ENCODE peak calls at places on chromosomes 1 and 21, in seven cellular contexts. S is HCT116, K is breast epithelium, D is stomach, R is transverse colon, J is sigmoid colon, Q is K562. V is an unnamed sample.

GRCh38 chr1:168129933-168130332 is 6.8 kb downstream of the GPR161 start:
- DNase-seq in R (no peak), D (no peak), K (no peak), S (no peak), Q (no peak), J (no peak), V (no peak)

GRCh38 chr1:9890224-9890731 is 19.8 kb downstream of the CTNNBIP1 start:
- DNase-seq in Q (no peak), K (no peak), D (peak; percentile 64), R (peak; percentile 22), J (peak; percentile 85), S (peak; percentile 87), V (no peak)

GRCh38 chr1:111778541-111779051 is 22.9 kb downstream of the DDX20 start:
- DNase-seq in S (no peak), Q (no peak), K (no peak), J (no peak), D (no peak), R (no peak), V (no peak)

GRCh38 chr21:38766987-38767722 is 38.6 kb upstream of the ETS2 start:
- DNase-seq in J (no peak), R (peak; percentile 42), S (no peak), D (peak; percentile 29), K (no peak), Q (no peak), V (peak; percentile 89)

GRCh38 chr1:52552505-52553371 is at the start of gene TUT4:
- DNase-seq in J (peak; percentile 87), Q (peak; percentile 78), S (peak; percentile 48), D (peak; percentile 72), K (peak; percentile 72), R (peak; percentile 72), V (peak; percentile 95)

GRCh38 chr1:96519851-96520281 is 201.7 kb upstream of the PTBP2 start:
- DNase-seq in Q (no peak), R (no peak), S (no peak), K (no peak), D (no peak), J (peak; percentile 70), V (no peak)

GRCh38 chr1:92987462-92987861 is 26.2 kb upstream of the DIPK1A start:
- DNase-seq in R (no peak), D (no peak), S (no peak), Q (no peak), K (no peak), J (no peak), V (no peak)

GRCh38 chr1:192747942-192748341 is 60.9 kb upstream of the RGS2 start:
- DNase-seq in Q (no peak), S (no peak), R (no peak), J (no peak), K (no peak), D (no peak), V (no peak)

GRCh38 chr1:200207711-200208126 is 180.2 kb downstream of the NR5A2 start:
- DNase-seq in Q (no peak), S (no peak), K (no peak), R (no peak), J (no peak), D (no peak), V (no peak)

GRCh38 chr1:214553142-214553710 is 1.8 kb upstream of the PTPN14 start:
- DNase-seq in Q (no peak), K (no peak), J (no peak), R (no peak), D (no peak), S (no peak), V (no peak)

GRCh38 chr1:180150982-180151381 is 3.7 kb upstream of the QSOX1 start:
- DNase-seq in J (no peak), D (no peak), S (no peak), Q (no peak), R (no peak), K (no peak), V (no peak)

GRCh38 chr1:171740987-171741871 is 636 bp downstream of the VAMP4 start:
- DNase-seq in K (no peak), R (peak; percentile 47), Q (peak; percentile 70), S (no peak), J (peak; percentile 71), D (peak; percentile 33), V (no peak)

GRCh38 chr21:44532712-44533111 is 7.3 kb downstream of the KRTAP10-1 start:
- DNase-seq in R (peak; percentile 4), D (no peak), Q (no peak), S (no peak), K (peak; percentile 44), J (peak; percentile 39), V (no peak)

GRCh38 chr1:109636201-109636952 is 16.7 kb downstream of the AMPD2 start:
- DNase-seq in R (peak; percentile 8), D (no peak), Q (peak; percentile 48), K (no peak), S (no peak), J (peak; percentile 65), V (no peak)

GRCh38 chr1:244970661-244971523 is 106.5 kb upstream of the HNRNPU start:
- DNase-seq in K (peak; percentile 91), S (peak; percentile 93), D (peak; percentile 92), J (peak; percentile 97), R (peak; percentile 93), Q (peak; percentile 87), V (peak; percentile 98)

GRCh38 chr1:244971524-244972216 is 107.3 kb upstream of the HNRNPU start:
- DNase-seq in K (no peak), S (no peak), Q (no peak), R (no peak), J (no peak), D (no peak), V (no peak)

GRCh38 chr1:244968431-244968830 is 104.1 kb upstream of the HNRNPU start:
- DNase-seq in Q (no peak), J (no peak), D (no peak), S (no peak), R (no peak), K (no peak), V (peak; percentile 80)

GRCh38 chr1:244969355-244970235 is 105.3 kb upstream of the HNRNPU start:
- DNase-seq in R (peak; percentile 77), S (peak; percentile 40), J (peak; percentile 91), K (peak; percentile 73), D (peak; percentile 72), Q (no peak), V (peak; percentile 91)

DNA sequence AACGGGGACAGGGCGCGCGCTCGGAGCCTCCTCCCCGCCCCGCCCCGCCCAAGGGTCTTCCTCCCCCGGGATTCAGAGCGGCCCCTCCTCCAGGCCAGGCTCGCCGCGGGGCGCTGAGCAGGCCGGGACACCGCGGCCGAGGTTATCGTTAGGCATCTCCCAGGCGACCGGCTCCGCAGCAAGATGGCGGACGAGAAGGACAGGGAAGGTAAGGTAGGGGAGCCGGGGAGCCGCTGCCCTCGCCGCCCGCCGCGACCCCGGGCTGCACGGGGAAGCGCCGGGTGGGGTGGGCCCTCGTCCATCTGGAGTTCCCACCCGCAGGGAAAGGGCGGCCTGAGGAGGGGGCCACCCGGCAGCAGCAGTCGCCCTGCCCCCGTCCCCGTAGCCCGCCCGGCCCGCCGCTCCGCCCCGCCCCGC is 105.9 kb upstream of the HNRNPU start:
- DNase-seq in Q (peak; percentile 88), K (no peak), R (no peak), S (peak; percentile 42), D (peak; percentile 71), J (no peak), V (peak; percentile 96)
- TF ChIP-seq POLR2AphosphoS5 in Q (peak; percentile 48), K (no peak), R (peak; percentile 67), S (peak; percentile 39), D (no peak), J (peak; percentile 92), V (peak; percentile 1)

GRCh38 chr1:4331371-4332163 is 322.8 kb upstream of the AJAP1 start:
- DNase-seq in J (no peak), D (no peak), R (no peak), Q (no peak), K (no peak), S (no peak), V (no peak)

DNA sequence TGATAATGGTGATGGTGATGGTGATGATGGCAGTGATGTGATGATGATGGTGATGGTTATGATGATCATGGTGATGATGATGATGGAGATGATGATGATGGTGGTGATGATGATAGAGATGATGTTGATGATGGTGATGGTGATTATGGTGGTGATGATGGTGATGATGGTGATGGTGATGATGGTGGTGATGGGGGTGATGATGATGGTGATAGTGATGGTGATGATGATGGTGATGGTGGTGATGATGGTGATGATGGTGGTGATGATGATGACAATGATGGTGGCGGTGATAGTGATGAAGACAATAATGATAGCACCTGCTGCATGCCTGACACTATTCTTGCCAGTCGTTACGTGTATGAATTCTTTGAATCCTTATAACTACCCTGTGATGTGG is 317.9 kb upstream of the AJAP1 start:
- DNase-seq in D (no peak), K (no peak), R (no peak), Q (no peak), S (no peak), J (no peak), V (no peak)
- H3K9me3 ChIP-seq in D (peaks cover 7% of the 10 kb centered on the region), K (peaks cover 3% of the 10 kb centered on the region), R (no peaks in the 10 kb centered on the region), Q (no peaks in the 10 kb centered on the region), S (no peaks in the 10 kb centered on the region), J (no peaks in the 10 kb centered on the region), V (no peaks in the 10 kb centered on the region)

DNA sequence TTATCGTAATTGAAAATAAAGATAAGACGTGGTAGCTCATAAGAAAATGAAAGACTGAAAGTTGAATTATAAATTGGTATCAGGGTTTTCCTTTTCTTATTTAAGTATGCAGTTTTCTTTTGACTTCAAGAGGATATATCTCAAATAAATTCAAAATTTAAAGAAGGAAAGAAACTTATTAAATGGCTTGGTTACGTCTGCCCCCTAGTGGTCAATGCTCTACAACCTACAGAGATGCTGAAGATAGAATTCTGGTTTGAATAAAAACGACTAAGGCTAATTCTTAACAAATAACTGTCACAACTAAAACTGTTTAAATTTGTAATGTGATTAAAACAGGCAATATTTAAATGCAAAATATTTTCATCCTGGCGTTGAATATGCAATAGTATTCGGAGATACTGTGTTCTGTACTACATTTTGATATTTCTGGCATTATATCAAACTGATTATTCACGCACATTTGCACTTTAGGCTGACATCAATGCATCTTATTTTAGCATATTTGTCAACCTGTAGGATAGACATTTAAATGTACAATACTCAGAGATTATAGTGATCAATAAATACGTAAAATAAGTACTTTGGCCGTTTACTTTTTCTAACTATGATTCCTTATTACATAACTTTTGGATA is 26.8 kb downstream of the IFI44 start:
- DNase-seq in R (peak; percentile 38), K (no peak), D (peak; percentile 61), S (peak; percentile 40), J (peak; percentile 74), Q (peak; percentile 49), V (no peak)
- TF ChIP-seq CTCF in R (peak; percentile 92), K (peak; percentile 78), D (peak; percentile 94), S (peak; percentile 72), J (peak; percentile 77), Q (peak; percentile 69), V (peak; percentile 78)

GRCh38 chr1:8040586-8040985 is 14.5 kb upstream of the ERRFI1 start:
- DNase-seq in D (peak; percentile 91), R (peak; percentile 84), K (peak; percentile 80), J (peak; percentile 92), S (peak; percentile 99), Q (no peak), V (no peak)
- TF ChIP-seq POLR2AphosphoS5 in D (no peak), R (peak; percentile 42), K (no peak), J (peak; percentile 55), S (peak; percentile 83), Q (no peak), V (no peak)

GRCh38 chr1:247716546-247716945 is at the start of gene OR6F1:
- DNase-seq in R (no peak), S (no peak), Q (no peak), K (no peak), D (no peak), J (no peak), V (no peak)
- H3K9me3 ChIP-seq in R (no peaks in the 10 kb centered on the region), S (peaks cover 14% of the 10 kb centered on the region), Q (peaks cover 7% of the 10 kb centered on the region), K (no peaks in the 10 kb centered on the region), D (peaks cover 9% of the 10 kb centered on the region), J (no peaks in the 10 kb centered on the region), V (peaks cover 17% of the 10 kb centered on the region)

V was measured in spleen.